ENCODE peak calls at places on chromosomes 7 and 10, in five cellular contexts. C, G, Y, O and K are unnamed samples.

GRCh38 chr10:2897619-2898508 is 169.5 kb upstream of the PFKP start:
- DNase-seq in C (no peak), G (no peak), Y (no peak), O (no peak), K (no peak)

GRCh38 chr10:104291439-104291951 is 22.5 kb downstream of the GSTO2 start:
- DNase-seq in C (peak), G (peak), Y (peak), O (peak), K (peak)

GRCh38 chr10:11921800-11922387 is 98.7 kb downstream of the PROSER2 start:
- DNase-seq in C (no peak), G (no peak), Y (no peak), O (no peak), K (no peak)

GRCh38 chr10:102621418-102622325 is 22.6 kb upstream of the TRIM8 start:
- DNase-seq in C (no peak), G (peak), Y (no peak), O (no peak), K (no peak)

GRCh38 chr7:7099584-7100014 is 82.7 kb upstream of the C1GALT1 start:
- DNase-seq in C (no peak), G (peak), Y (no peak), O (peak), K (peak)

GRCh38 chr10:30094601-30095000 is 35.2 kb upstream of the JCAD start:
- DNase-seq in C (no peak), G (no peak), Y (no peak), O (no peak), K (no peak)

GRCh38 chr7:136654406-136654805 is 214.0 kb upstream of the CHRM2 start:
- DNase-seq in C (no peak), G (no peak), Y (no peak), O (no peak), K (no peak)

GRCh38 chr7:42096681-42097637 is 140.1 kb downstream of the GLI3 start:
- DNase-seq in C (no peak), G (no peak), Y (no peak), O (no peak), K (no peak)

GRCh38 chr10:49614242-49615198 is 683 bp downstream of the CHAT start:
- DNase-seq in C (no peak), G (no peak), Y (no peak), O (no peak), K (no peak)

GRCh38 chr7:157855452-157856213 is 518.8 kb downstream of the DNAJB6 start:
- DNase-seq in C (peak), G (no peak), Y (no peak), O (no peak), K (no peak)

GRCh38 chr10:66629976-66630375 is 295.9 kb upstream of the LRRTM3 start:
- DNase-seq in C (no peak), G (no peak), Y (no peak), O (no peak), K (no peak)

DNA sequence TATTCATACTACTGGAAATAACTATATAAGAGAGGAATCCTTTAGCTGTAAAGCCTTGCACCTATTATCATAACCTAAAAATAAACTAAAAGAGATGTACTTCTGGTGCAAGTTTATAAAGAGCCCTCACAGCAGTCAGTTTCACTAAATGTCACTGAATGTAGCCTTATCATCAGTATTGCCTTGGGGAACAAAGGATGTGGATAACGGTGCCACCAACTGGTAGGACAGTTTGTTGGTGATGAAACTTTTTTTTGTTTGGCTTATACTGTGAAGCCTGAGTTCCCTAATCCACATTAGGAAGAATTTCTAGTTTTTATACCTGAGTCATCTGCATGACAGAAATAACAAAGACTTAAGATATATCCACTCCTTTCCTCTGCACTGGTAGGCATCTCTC is 117.9 kb upstream of the COL1A2 start:
- DNase-seq in C (peak), G (no peak), Y (no peak), O (no peak), K (peak)
- TF ChIP-seq FOXM1 in C (no peak), G (no peak), Y (no peak), O (no peak), K (no peak)

GRCh38 chr7:132655071-132655761 is 78.9 kb upstream of the PLXNA4 start:
- DNase-seq in C (no peak), G (no peak), Y (no peak), O (no peak), K (no peak)

GRCh38 chr7:132654150-132654549 is 77.9 kb upstream of the PLXNA4 start:
- DNase-seq in C (no peak), G (no peak), Y (no peak), O (peak), K (peak)

GRCh38 chr7:132653364-132653930 is 77.2 kb upstream of the PLXNA4 start:
- DNase-seq in C (no peak), G (no peak), Y (no peak), O (no peak), K (no peak)

GRCh38 chr7:132650498-132650897 is 74.2 kb upstream of the PLXNA4 start:
- DNase-seq in C (no peak), G (no peak), Y (no peak), O (no peak), K (no peak)

GRCh38 chr7:132652507-132652906 is 76.2 kb upstream of the PLXNA4 start:
- DNase-seq in C (no peak), G (no peak), Y (no peak), O (no peak), K (no peak)
- TF ChIP-seq FOXM1 in C (no peak), G (no peak), Y (no peak), O (no peak), K (no peak)

GRCh38 chr7:95276114-95276513 is 48.2 kb downstream of the PON1 start:
- DNase-seq in C (no peak), G (no peak), Y (no peak), O (no peak), K (no peak)

DNA sequence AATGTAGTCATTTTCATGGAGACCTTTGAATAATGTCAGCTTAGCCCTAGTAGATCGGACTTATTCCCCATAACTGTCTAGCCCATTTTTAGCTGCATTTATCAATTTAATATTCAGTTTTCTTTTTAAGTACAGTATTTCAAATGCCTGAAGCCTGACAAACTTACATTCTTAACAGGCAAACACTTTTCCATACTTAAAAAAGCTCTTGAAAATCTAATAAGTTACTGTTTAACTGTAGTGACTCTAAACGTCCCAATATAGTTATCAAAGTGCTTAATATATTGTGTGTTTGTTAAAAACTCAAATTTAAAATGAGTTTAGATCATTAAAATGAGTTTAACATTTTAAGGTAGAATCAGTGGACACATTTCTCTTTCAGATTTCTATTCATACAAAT is 44.9 kb downstream of the PON1 start:
- DNase-seq in C (no peak), G (no peak), Y (no peak), O (no peak), K (no peak)
- TF ChIP-seq FOXM1 in C (no peak), G (no peak), Y (no peak), O (no peak), K (no peak)

DNA sequence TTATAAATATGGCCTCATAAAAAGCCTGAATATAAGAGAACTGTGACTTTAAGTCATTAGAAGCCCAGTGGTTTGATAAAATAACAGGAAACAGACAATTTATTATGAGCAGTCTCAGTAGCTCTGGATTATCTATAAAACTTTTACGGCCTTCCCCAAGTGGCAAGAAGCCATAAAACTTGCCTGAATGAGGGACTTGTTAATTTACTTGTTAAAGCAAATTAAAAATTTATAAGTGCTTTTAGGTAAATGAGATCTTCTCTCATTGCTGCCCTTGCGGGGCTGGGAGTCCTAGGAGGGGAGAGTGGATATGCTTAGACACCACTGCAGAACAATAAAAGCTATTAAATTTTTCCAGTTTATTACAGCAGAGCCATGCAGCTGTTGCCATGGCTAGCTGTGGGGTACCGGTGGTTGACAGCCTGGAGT is 499.9 kb downstream of the AUTS2 start:
- DNase-seq in C (no peak), G (no peak), Y (no peak), O (no peak), K (peak)
- TF ChIP-seq FOXM1 in C (no peak), G (no peak), Y (no peak), O (no peak), K (no peak)

GRCh38 chr10:51552879-51553278 is 146.5 kb downstream of the CSTF2T start:
- DNase-seq in C (no peak), G (no peak), Y (no peak), O (no peak), K (no peak)
- TF ChIP-seq FOXM1 in C (no peak), G (no peak), Y (no peak), O (no peak), K (no peak)

DNA sequence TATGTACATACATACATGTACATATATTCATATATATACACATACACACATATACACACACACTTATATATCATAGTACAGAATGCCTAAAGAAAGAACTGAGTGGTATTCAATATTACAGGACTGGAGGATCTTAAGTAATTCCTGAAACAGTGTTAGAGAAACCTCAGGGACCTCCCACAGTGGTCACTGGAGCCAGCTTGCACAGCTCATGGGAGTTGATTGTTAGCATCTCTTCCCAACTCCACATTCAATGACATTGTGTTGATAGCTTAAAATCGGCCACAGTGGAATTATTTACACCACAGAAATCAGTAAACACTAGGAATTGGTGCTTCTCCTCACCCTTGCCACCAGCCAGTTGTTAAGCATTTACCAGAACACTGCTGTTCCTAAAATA is 6.1 kb downstream of the LRRC17 start:
- DNase-seq in C (no peak), G (no peak), Y (no peak), O (no peak), K (no peak)
- TF ChIP-seq FOXM1 in C (no peak), G (no peak), Y (no peak), O (no peak), K (no peak)

DNA sequence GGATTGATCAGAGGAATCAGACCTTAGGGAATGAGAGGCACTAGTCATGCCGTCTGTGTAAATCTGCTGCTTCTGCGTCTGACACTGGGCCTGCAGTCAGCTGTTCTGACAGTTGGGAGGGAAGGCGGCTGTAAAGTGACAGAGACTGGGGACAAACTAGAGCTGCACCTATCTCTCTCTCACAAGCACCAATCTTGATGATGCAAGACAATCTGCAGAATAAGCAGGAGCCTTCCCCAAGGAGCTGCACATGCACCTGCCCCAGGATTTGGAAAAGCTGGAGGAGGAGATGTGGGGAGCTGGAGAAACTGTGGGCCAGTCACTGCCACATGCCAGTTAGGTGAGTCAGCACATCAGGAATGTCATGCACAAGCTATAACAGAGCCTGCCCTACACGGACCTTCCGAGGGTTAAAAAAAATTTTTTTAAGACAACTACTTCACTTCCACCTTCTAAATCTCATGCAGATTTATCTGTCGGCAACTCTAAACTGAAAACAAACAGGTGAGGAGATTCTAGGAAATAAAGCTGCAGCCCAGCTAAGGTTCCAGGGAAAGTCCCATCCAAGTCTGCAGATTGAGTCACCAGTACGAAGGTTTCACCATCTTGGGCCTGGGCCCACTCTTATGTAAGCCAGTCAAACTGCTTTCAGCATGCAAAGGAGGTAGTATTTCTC is 39.2 kb downstream of the ENO4 start:
- DNase-seq in C (no peak), G (peak), Y (no peak), O (no peak), K (no peak)
- TF ChIP-seq FOXM1 in C (no peak), G (no peak), Y (no peak), O (no peak), K (no peak)

GRCh38 chr7:149831730-149832219 is 6.4 kb upstream of the ZNF862 start:
- DNase-seq in C (no peak), G (no peak), Y (no peak), O (no peak), K (no peak)

GRCh38 chr7:149830997-149831729 is 7.0 kb upstream of the ZNF862 start:
- DNase-seq in C (peak), G (no peak), Y (no peak), O (no peak), K (no peak)

GRCh38 chr7:149834601-149835000 is 3.6 kb upstream of the ZNF862 start:
- DNase-seq in C (no peak), G (no peak), Y (no peak), O (no peak), K (no peak)

GRCh38 chr7:149832332-149833041 is 5.7 kb upstream of the ZNF862 start:
- DNase-seq in C (no peak), G (no peak), Y (no peak), O (no peak), K (no peak)

GRCh38 chr7:149833495-149834130 is 4.6 kb upstream of the ZNF862 start:
- DNase-seq in C (no peak), G (no peak), Y (no peak), O (no peak), K (no peak)
- TF ChIP-seq FOXM1 in C (no peak), G (no peak), Y (no peak), O (no peak), K (no peak)